ENCODE peak calls at places on chromosomes 6 and 20, in ten cellular contexts. R, W, E, P, T, O, Q, U, X and H are unnamed samples.

GRCh38 chr20:43900062-43900461 is 14.6 kb upstream of the TOX2 start:
- ATAC-seq in R (no peak), W (no peak), E (no peak), P (peak), T (peak), O (peak), Q (peak), U (no peak), X (peak), H (peak)

GRCh38 chr20:11790047-11790446 is 127.6 kb upstream of the BTBD3 start:
- ATAC-seq in R (no peak), W (no peak), E (no peak), P (no peak), T (no peak), O (no peak), Q (no peak), U (no peak), X (no peak), H (no peak)

GRCh38 chr6:55528624-55529023 is 50.4 kb downstream of the HMGCLL1 start:
- ATAC-seq in R (peak), W (no peak), E (no peak), P (peak), T (no peak), O (no peak), Q (no peak), U (no peak), X (no peak), H (peak)

GRCh38 chr6:170222498-170223471 is 68.1 kb downstream of the DLL1 start:
- ATAC-seq in R (peak), W (peak), E (no peak), P (no peak), T (no peak), O (peak), Q (peak), U (no peak), X (no peak), H (no peak)

GRCh38 chr6:106803188-106803587 is 171.3 kb downstream of the CD24 start:
- ATAC-seq in R (no peak), W (no peak), E (no peak), P (no peak), T (no peak), O (no peak), Q (no peak), U (no peak), X (no peak), H (no peak)

GRCh38 chr6:150029749-150030148 is 4.4 kb upstream of the RAET1L start:
- ATAC-seq in R (no peak), W (no peak), E (no peak), P (no peak), T (no peak), O (no peak), Q (no peak), U (no peak), X (no peak), H (no peak)

GRCh38 chr6:32947552-32948465 is 5.1 kb downstream of the HLA-DMA start:
- ATAC-seq in R (peak), W (peak), E (no peak), P (peak), T (no peak), O (no peak), Q (no peak), U (peak), X (peak), H (peak)

GRCh38 chr6:142878407-142878806 is 66.6 kb downstream of the HIVEP2 start:
- ATAC-seq in R (no peak), W (peak), E (no peak), P (no peak), T (peak), O (peak), Q (peak), U (peak), X (no peak), H (no peak)

GRCh38 chr20:3563113-3563512 is 92.3 kb downstream of the ATRN start:
- ATAC-seq in R (no peak), W (no peak), E (no peak), P (no peak), T (no peak), O (no peak), Q (no peak), U (no peak), X (no peak), H (no peak)

GRCh38 chr6:14109411-14109826 is 8.2 kb upstream of the CD83 start:
- ATAC-seq in R (no peak), W (no peak), E (no peak), P (no peak), T (no peak), O (no peak), Q (no peak), U (peak), X (no peak), H (no peak)

GRCh38 chr6:118905851-118906250 is 11.9 kb downstream of the ASF1A start:
- ATAC-seq in R (no peak), W (no peak), E (peak), P (no peak), T (no peak), O (no peak), Q (no peak), U (peak), X (no peak), H (peak)

GRCh38 chr6:165045631-165046030 is 263.8 kb downstream of the C6orf118 start:
- ATAC-seq in R (no peak), W (no peak), E (no peak), P (no peak), T (no peak), O (no peak), Q (no peak), U (no peak), X (no peak), H (no peak)

GRCh38 chr6:44341095-44341890 is 1.2 kb upstream of the SPATS1 start:
- ATAC-seq in R (no peak), W (no peak), E (no peak), P (no peak), T (no peak), O (no peak), Q (no peak), U (no peak), X (no peak), H (no peak)

GRCh38 chr20:33663161-33664084 is 1.3 kb downstream of the C20orf144 start:
- ATAC-seq in R (peak), W (peak), E (peak), P (peak), T (peak), O (peak), Q (peak), U (peak), X (peak), H (peak)

GRCh38 chr6:73519943-73520687 is 717 bp downstream of the EEF1A1 start:
- ATAC-seq in R (peak), W (peak), E (peak), P (peak), T (peak), O (peak), Q (peak), U (peak), X (peak), H (peak)

GRCh38 chr6:151154418-151154817 is 85.3 kb upstream of the AKAP12 start:
- ATAC-seq in R (no peak), W (no peak), E (no peak), P (peak), T (peak), O (peak), Q (peak), U (no peak), X (peak), H (no peak)

GRCh38 chr20:62571667-62572344 is 70.5 kb upstream of the SLCO4A1 start:
- ATAC-seq in R (no peak), W (no peak), E (peak), P (no peak), T (peak), O (peak), Q (peak), U (peak), X (no peak), H (peak)

GRCh38 chr20:32332614-32333013 is 25.5 kb upstream of the ASXL1 start:
- ATAC-seq in R (peak), W (no peak), E (no peak), P (peak), T (no peak), O (peak), Q (no peak), U (peak), X (peak), H (peak)

GRCh38 chr6:154234019-154234772 is 122.4 kb downstream of the IPCEF1 start:
- ATAC-seq in R (peak), W (peak), E (no peak), P (no peak), T (no peak), O (no peak), Q (no peak), U (no peak), X (peak), H (no peak)

GRCh38 chr6:33317418-33317667 is 201 bp downstream of the ZBTB22 start:
- ATAC-seq in R (peak), W (peak), E (peak), P (peak), T (peak), O (peak), Q (peak), U (no peak), X (peak), H (peak)